ENCODE peak calls at places on chromosomes 16 and 17, in nine cellular contexts. D, R, G, H, S, M, V, K and F are unnamed samples.

GRCh38 chr16:21566891-21567414 is 32.4 kb upstream of the METTL9 start:
- DNase-seq in H (no peak), M (no peak), S (peak), V (no peak), G (no peak), D (no peak), R (no peak), K (no peak), F (peak)

GRCh38 chr16:8935989-8936388 is 27.7 kb downstream of the USP7 start:
- DNase-seq in R (no peak), M (no peak), K (no peak), H (no peak), S (peak), G (no peak), D (peak), V (no peak), F (no peak)

GRCh38 chr16:71383054-71383773 is 24.7 kb downstream of the CALB2 start:
- DNase-seq in V (no peak), M (no peak), S (no peak), D (no peak), G (no peak), R (peak), K (no peak), H (no peak), F (no peak)

GRCh38 chr16:35687781-35688180 is 2228.4 kb downstream of the TP53TG3F start:
- DNase-seq in D (no peak), R (no peak), H (no peak), K (no peak), M (no peak), V (no peak), G (no peak), S (no peak), F (no peak)

GRCh38 chr16:29745853-29746345 is at the start of gene C16orf54:
- DNase-seq in M (peak), G (no peak), D (no peak), R (no peak), H (peak), S (peak), K (no peak), V (no peak), F (no peak)

GRCh38 chr16:77221482-77221881 is 22.3 kb downstream of the SYCE1L start:
- DNase-seq in V (no peak), D (no peak), H (no peak), M (no peak), R (no peak), G (no peak), S (no peak), K (no peak), F (no peak)

GRCh38 chr16:57262841-57263584 is 18.0 kb downstream of the ARL2BP start:
- DNase-seq in R (peak), K (no peak), V (no peak), G (no peak), H (no peak), M (no peak), S (no peak), D (no peak), F (no peak)

GRCh38 chr17:5527647-5528250 is 41.4 kb downstream of the MIS12 start:
- DNase-seq in K (no peak), S (no peak), D (no peak), H (no peak), G (no peak), R (no peak), M (no peak), V (no peak), F (no peak)

GRCh38 chr16:83134638-83135037 is 507.9 kb downstream of the CDH13 start:
- DNase-seq in K (no peak), S (no peak), R (no peak), D (no peak), V (no peak), G (no peak), H (no peak), M (no peak), F (no peak)

GRCh38 chr16:69123894-69124293 is 8.5 kb downstream of the CHTF8 start:
- DNase-seq in D (peak), K (peak), S (peak), V (peak), R (peak), G (no peak), M (peak), H (peak), F (no peak)

GRCh38 chr17:27807567-27808470 is 7.5 kb upstream of the NOS2 start:
- DNase-seq in H (no peak), G (no peak), R (no peak), M (peak), V (no peak), K (peak), D (peak), S (peak), F (no peak)

GRCh38 chr16:23962001-23962400 is 126.2 kb downstream of the PRKCB start:
- DNase-seq in S (no peak), K (no peak), D (no peak), V (no peak), M (no peak), R (no peak), G (no peak), H (no peak), F (no peak)

GRCh38 chr17:12402963-12403622 is 262.6 kb upstream of the MYOCD start:
- DNase-seq in R (no peak), V (peak), K (no peak), G (peak), D (no peak), H (no peak), S (no peak), M (no peak), F (no peak)

GRCh38 chr17:48127371-48128051 is 19.9 kb downstream of the SNX11 start:
- DNase-seq in D (peak), M (no peak), R (peak), H (no peak), G (peak), K (no peak), S (no peak), V (no peak), F (no peak)

GRCh38 chr16:80366023-80366422 is 174.8 kb upstream of the DYNLRB2 start:
- DNase-seq in R (peak), H (no peak), S (no peak), G (no peak), K (no peak), D (no peak), V (no peak), M (no peak), F (no peak)

GRCh38 chr16:58399718-58400633 is 7.7 kb downstream of the GINS3 start:
- DNase-seq in K (no peak), R (peak), D (no peak), S (no peak), H (no peak), G (no peak), V (no peak), M (no peak), F (no peak)

GRCh38 chr17:14004927-14005630 is 64.2 kb upstream of the COX10 start:
- DNase-seq in H (no peak), D (no peak), G (no peak), V (no peak), S (no peak), K (no peak), R (peak), M (no peak), F (no peak)

GRCh38 chr17:34703533-34703932 is 124.2 kb downstream of the TMEM132E start:
- DNase-seq in G (no peak), S (no peak), R (peak), V (no peak), H (no peak), K (peak), M (peak), D (peak), F (peak)

GRCh38 chr16:84853534-84853933 is 33.7 kb downstream of the CRISPLD2 start:
- DNase-seq in G (no peak), D (no peak), V (no peak), H (no peak), S (no peak), R (no peak), M (no peak), K (no peak), F (no peak)

GRCh38 chr16:66468321-66468965 is 41.3 kb downstream of the BEAN1 start:
- DNase-seq in H (no peak), M (no peak), G (no peak), K (no peak), S (no peak), R (no peak), V (no peak), D (no peak), F (no peak)

GRCh38 chr17:35028531-35029262 is 34.8 kb downstream of the RFFL start:
- DNase-seq in M (no peak), R (peak), S (no peak), H (no peak), K (no peak), V (no peak), D (no peak), G (no peak), F (no peak)

GRCh38 chr16:75244844-75245758 is 6.3 kb downstream of the BCAR1 start:
- DNase-seq in S (peak), G (peak), M (peak), K (peak), H (peak), R (peak), D (peak), V (peak), F (no peak)

GRCh38 chr16:80948886-80949502 is 57.7 kb downstream of the CMC2 start:
- DNase-seq in G (no peak), V (peak), H (no peak), K (peak), R (no peak), M (peak), S (peak), D (peak), F (no peak)

GRCh38 chr16:50781043-50781442 is 39.2 kb downstream of the CYLD start:
- DNase-seq in D (no peak), S (no peak), R (no peak), G (no peak), K (no peak), V (no peak), H (no peak), M (no peak), F (no peak)

GRCh38 chr17:26818736-26819135 is 475.2 kb upstream of the WSB1 start:
- DNase-seq in K (no peak), D (no peak), V (peak), S (no peak), G (no peak), R (peak), M (no peak), H (no peak), F (no peak)

GRCh38 chr16:27246439-27246838 is 22.1 kb downstream of the NSMCE1 start:
- DNase-seq in M (no peak), H (peak), D (no peak), V (no peak), S (no peak), R (no peak), K (no peak), G (no peak), F (peak)

GRCh38 chr17:47145351-47145750 is 43.7 kb downstream of the CDC27 start:
- DNase-seq in K (no peak), R (no peak), H (no peak), D (no peak), M (no peak), G (no peak), V (no peak), S (no peak), F (no peak)

GRCh38 chr17:49359990-49360795 is 1.9 kb downstream of the ZNF652 start:
- DNase-seq in H (no peak), R (no peak), D (no peak), G (no peak), K (no peak), V (no peak), M (no peak), S (no peak), F (no peak)

GRCh38 chr17:83079340-83079747 is at the start of gene METRNL:
- DNase-seq in R (peak), M (peak), K (peak), H (peak), S (peak), V (peak), G (no peak), D (peak), F (no peak)

GRCh38 chr16:8355714-8356113 is 234.6 kb downstream of the TMEM114 start:
- DNase-seq in M (no peak), K (peak), H (no peak), D (no peak), S (no peak), V (no peak), G (no peak), R (no peak), F (no peak)

GRCh38 chr17:39139137-39139516 is 12.3 kb downstream of the PLXDC1 start:
- DNase-seq in G (no peak), R (peak), M (no peak), K (no peak), V (peak), D (no peak), H (no peak), S (no peak), F (no peak)
- TF ChIP-seq CTCF in G (no peak), R (no peak), M (no peak), K (no peak), V (no peak), D (no peak), H (no peak), S (no peak), F (no peak)

DNA sequence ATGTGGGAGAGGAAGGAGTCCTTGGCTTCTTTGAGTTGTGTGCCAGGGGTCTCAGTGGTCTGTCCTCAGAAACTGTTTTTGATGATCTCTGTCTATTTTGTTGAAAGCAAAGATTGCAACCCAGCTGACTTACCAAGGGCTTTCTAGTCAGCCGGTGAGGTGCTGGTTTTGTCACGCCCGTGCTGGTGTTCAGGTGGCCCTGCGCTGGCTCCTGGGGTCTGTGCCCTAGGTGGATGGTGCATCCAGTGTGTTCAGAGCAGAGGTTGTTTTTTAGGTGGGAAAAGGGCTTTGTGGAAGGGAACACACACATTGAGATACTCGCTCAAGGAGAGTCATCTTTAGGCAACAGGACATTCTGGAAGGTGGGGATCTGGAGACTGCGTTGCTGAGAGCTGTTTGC is 51.0 kb downstream of the BANP start:
- DNase-seq in M (no peak), R (no peak), H (no peak), G (no peak), K (no peak), D (no peak), S (no peak), V (no peak), F (no peak)
- TF ChIP-seq CTCF in M (no peak), R (no peak), H (no peak), G (no peak), K (no peak), D (no peak), S (no peak), V (no peak), F (no peak)

DNA sequence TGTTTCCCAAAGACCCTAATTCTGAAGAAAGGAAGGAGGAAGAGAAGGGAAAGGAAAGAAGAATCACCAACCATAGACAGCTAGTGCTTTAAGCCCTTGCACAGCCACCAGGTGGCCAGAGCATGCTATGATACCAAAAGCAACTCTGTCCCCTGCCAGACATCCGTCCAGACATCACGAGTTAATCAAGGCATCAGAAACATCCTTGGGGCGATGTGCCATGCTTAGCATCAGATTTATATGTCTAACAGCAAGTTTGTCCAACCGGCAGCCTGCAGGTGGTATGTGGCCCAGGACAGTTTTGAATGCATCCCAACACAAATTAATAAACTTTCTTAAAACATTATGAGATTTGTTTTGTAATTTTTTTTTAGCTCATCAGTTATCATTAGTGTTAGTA is 2.9 kb upstream of the CRYBA1 start:
- DNase-seq in H (no peak), S (no peak), G (no peak), M (no peak), V (no peak), R (peak), K (no peak), D (peak), F (no peak)
- TF ChIP-seq CTCF in H (no peak), S (no peak), G (peak), M (no peak), V (peak), R (peak), K (peak), D (no peak), F (peak)

GRCh38 chr16:70250748-70251650 is 741 bp downstream of the EXOSC6 start:
- DNase-seq in M (peak), V (peak), K (peak), G (no peak), H (no peak), D (peak), S (peak), R (peak), F (no peak)
- TF ChIP-seq CTCF in M (no peak), V (peak), K (no peak), G (no peak), H (no peak), D (no peak), S (no peak), R (no peak), F (no peak)

GRCh38 chr17:32609085-32609484 is 122.3 kb downstream of the CDK5R1 start:
- DNase-seq in G (peak), D (peak), M (peak), S (peak), V (peak), H (no peak), K (no peak), R (peak), F (no peak)
- TF ChIP-seq CTCF in G (peak), D (peak), M (no peak), S (no peak), V (peak), H (no peak), K (no peak), R (peak), F (peak)

GRCh38 chr17:62724398-62725146 is 83.5 kb downstream of the MARCHF10 start:
- DNase-seq in V (no peak), R (peak), H (no peak), G (no peak), K (no peak), M (no peak), S (peak), D (no peak), F (no peak)
- TF ChIP-seq CTCF in V (no peak), R (no peak), H (no peak), G (no peak), K (no peak), M (no peak), S (no peak), D (no peak), F (no peak)

DNA sequence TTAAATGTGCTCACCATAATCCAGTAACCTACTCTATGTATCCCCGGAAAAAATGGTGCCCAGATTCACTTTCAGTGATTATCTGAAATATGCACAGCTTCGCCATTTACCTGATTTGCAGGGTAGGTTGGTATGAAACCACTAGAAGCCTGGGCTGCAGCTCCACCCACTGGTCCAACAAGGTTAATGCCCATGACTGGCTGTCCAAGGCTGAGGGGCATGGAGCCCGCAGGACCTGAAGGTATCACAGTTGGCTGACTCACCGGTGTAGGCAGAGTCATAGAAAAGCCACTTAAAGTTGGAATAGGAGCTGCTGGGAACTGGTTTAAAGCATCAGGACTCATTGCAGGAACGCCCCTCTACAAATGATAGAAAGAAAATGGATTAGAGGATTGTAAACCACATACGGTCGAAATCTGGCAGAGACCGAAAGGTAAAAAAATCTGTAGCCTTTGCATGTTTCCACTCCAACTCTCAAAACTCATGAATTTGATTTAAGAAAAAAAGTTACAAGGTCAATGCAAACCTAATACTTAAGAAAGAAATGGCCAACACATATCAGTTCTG is 38.6 kb downstream of the SYNRG start:
- DNase-seq in D (peak), S (peak), R (peak), G (peak), M (peak), K (peak), H (no peak), V (peak), F (no peak)
- TF ChIP-seq CTCF in D (peak), S (peak), R (peak), G (peak), M (peak), K (peak), H (no peak), V (peak), F (peak)

GRCh38 chr17:81821603-81822311 is 11.3 kb downstream of the MCRIP1 start:
- DNase-seq in R (peak), K (peak), M (peak), H (peak), S (peak), D (peak), G (no peak), V (peak), F (no peak)
- TF ChIP-seq CTCF in R (peak), K (peak), M (peak), H (no peak), S (peak), D (peak), G (peak), V (peak), F (peak)

DNA sequence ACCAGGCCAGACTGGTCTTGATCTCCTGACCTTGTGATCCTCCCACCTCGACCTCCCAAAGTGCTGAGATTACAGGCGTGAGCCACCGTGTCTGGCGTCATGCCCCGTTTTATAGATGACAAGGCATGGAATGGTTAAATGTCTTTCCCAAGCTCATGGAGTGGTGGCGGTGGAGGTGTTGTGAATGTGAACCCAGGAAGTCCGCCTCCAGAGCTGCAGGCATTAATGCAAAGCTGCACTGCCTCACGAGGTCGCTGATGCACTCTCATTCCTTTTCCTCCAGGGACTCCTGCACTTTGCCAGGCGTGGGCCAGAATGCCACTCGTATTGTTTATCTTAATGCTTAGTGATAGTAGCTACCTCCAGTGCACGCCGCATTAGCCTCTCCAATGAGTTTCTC is 149.6 kb downstream of the WWOX start:
- DNase-seq in V (no peak), M (no peak), K (peak), G (no peak), H (no peak), S (peak), R (no peak), D (peak), F (no peak)
- TF ChIP-seq CTCF in V (no peak), M (no peak), K (no peak), G (peak), H (no peak), S (peak), R (no peak), D (peak), F (peak)